ENCODE peak calls at places on chromosomes 11 and 22, in five cellular contexts. L is H54, M is stomach, W is K562, R is erythroblast. U is an unnamed sample.

GRCh38 chr22:27591060-27591459 is 210.5 kb downstream of the MN1 start:
- DNase-seq in M (no peak), W (no peak), L (no peak), R (no peak), U (no peak)

GRCh38 chr11:117807482-117808272 is 10.7 kb upstream of the DSCAML1 start:
- DNase-seq in M (peak; percentile 85), L (peak; percentile 51), W (peak; percentile 81), R (peak; percentile 48), U (peak; percentile 94)

GRCh38 chr11:44618561-44619425 is 53.3 kb downstream of the CD82 start:
- DNase-seq in L (no peak), W (no peak), R (no peak), M (peak; percentile 20), U (peak; percentile 44)

GRCh38 chr22:19522190-19522880 is 1.9 kb downstream of the CLDN5 start:
- DNase-seq in M (no peak), L (no peak), W (peak; percentile 64), R (no peak), U (peak; percentile 42)

GRCh38 chr11:123451183-123451907 is 21.3 kb downstream of the GRAMD1B start:
- DNase-seq in R (no peak), M (no peak), L (no peak), W (no peak), U (no peak)

GRCh38 chr22:39994046-39994565 is 648 bp upstream of the FAM83F start:
- DNase-seq in R (peak; percentile 96), L (no peak), M (no peak), W (peak; percentile 58), U (no peak)

GRCh38 chr22:35150163-35151107 is 84.5 kb downstream of the ISX start:
- DNase-seq in L (no peak), R (peak; percentile 53), W (peak; percentile 55), M (peak; percentile 50), U (peak; percentile 39)

GRCh38 chr11:69645801-69646492 is 5.0 kb downstream of the CCND1 start:
- DNase-seq in R (no peak), W (no peak), M (no peak), L (no peak), U (no peak)

GRCh38 chr11:115085461-115086220 is 407.3 kb downstream of the NXPE2 start:
- DNase-seq in R (no peak), L (no peak), M (no peak), W (no peak), U (no peak)

GRCh38 chr11:129951201-129951882 is 51.3 kb downstream of the PRDM10 start:
- DNase-seq in L (no peak), W (no peak), R (peak; percentile 10), M (no peak), U (no peak)

GRCh38 chr22:42800731-42801536 is 56.1 kb downstream of the ARFGAP3 start:
- DNase-seq in M (no peak), R (no peak), W (no peak), L (no peak), U (no peak)

DNA sequence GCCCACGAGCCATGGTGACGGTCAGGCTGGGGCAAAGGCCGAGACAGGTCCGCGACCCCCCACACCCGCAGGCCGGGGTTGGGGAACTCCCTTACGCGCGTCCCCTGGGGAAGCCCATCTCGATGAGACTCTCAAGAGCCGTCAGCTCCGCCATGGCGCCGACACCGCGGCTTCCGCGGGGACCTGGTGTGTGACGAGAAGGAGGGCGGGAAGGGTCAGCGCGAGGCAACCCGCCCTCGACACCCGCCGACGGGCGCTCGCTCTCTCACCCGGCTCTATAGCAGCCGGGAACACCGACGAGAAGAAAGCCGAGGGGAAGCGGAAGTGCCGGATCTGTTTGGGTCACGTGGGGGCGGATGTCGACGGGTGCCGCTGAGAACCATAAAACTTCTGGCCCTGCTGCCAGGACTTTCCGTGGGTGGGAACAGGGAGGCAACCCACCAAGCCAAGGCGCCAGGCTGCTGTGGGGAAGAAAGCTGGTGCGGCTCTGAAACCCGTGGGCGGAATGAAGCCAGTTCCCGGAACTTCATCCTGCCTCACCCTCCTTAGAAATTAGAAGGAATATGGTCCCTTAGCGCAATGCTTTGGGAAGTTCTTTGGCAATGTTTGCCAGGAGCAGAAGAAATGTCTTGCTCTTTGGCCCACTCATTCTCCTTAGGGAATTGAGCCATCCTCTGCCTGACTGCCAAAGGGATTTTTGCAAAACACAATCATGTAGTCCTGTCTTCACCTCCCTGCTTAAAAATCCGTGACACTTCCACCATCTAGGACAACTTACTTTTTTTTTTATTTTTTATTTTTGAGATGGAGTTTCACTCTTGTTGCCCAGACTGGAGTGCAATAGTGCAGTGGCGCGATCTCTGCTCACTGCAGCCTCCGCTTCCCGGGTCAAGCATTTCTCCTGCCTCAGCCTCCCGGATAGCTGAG is at the start of gene UBXN1:
- DNase-seq in W (peak; percentile 88), M (peak; percentile 89), R (peak; percentile 89), L (peak; percentile 80), U (peak; percentile 87)
- TF ChIP-seq POLR2A in W (peak; percentile 88), M (no peak), R (peak; percentile 88), L (peak; percentile 57), U (peak; percentile 80)

DNA sequence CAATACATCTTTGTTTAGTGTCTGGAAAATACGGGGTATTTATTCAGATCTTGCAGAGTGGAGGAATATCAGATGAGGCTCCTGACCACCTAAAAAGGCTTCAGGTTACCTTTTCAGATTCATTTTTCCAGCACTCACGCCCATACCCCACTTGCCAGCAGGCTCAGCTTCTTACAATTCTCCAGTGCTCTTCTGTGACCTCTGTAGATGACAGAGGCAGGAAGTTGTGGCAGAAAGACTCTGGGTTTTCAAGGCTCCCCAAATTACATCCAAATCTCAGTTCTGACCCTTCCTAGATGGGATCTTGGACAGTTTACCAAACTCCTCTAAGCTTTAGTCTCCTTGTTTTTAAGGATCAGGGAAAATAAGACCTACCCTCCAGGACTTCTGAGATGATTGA is 61.1 kb downstream of the SYTL2 start:
- DNase-seq in L (no peak), R (no peak), M (no peak), W (no peak), U (no peak)
- TF ChIP-seq POLR2A in L (no peak), R (no peak), M (no peak), W (no peak), U (no peak)

GRCh38 chr11:46533396-46534110 is 60.3 kb downstream of the AMBRA1 start:
- DNase-seq in L (no peak), R (no peak), M (no peak), W (no peak), U (no peak)
- TF ChIP-seq POLR2A in L (no peak), R (no peak), M (no peak), W (no peak), U (no peak)

GRCh38 chr11:8908099-8908498 is 2.9 kb upstream of the AKIP1 start:
- DNase-seq in R (no peak), W (no peak), M (no peak), L (no peak), U (no peak)

GRCh38 chr11:8913961-8914660 is 3.1 kb downstream of the AKIP1 start:
- DNase-seq in R (peak; percentile 59), M (no peak), L (no peak), W (peak; percentile 32), U (peak; percentile 32)

GRCh38 chr11:8910662-8911039 is 338 bp upstream of the AKIP1 start:
- DNase-seq in W (no peak), R (no peak), M (no peak), L (no peak), U (no peak)

GRCh38 chr11:8914661-8915018 is 3.7 kb downstream of the AKIP1 start:
- DNase-seq in W (no peak), R (no peak), L (no peak), M (no peak), U (no peak)

GRCh38 chr11:8911040-8911823 is at the start of gene AKIP1:
- DNase-seq in R (peak; percentile 91), L (peak; percentile 93), M (peak; percentile 94), W (peak; percentile 97), U (peak; percentile 95)
- TF ChIP-seq POLR2A in R (peak; percentile 62), L (peak; percentile 81), M (no peak), W (peak; percentile 80), U (no peak)

GRCh38 chr11:9568854-9569587 is 4.4 kb upstream of the WEE1 start:
- DNase-seq in W (no peak), R (peak; percentile 70), L (peak; percentile 38), M (peak; percentile 83), U (peak; percentile 77)
- TF ChIP-seq POLR2A in W (no peak), R (no peak), L (no peak), M (no peak), U (peak; percentile 64)

GRCh38 chr11:63840356-63841060 is 1.6 kb downstream of the MARK2 start:
- DNase-seq in L (no peak), M (no peak), W (no peak), R (peak; percentile 27), U (no peak)

GRCh38 chr11:63838150-63838681 is 694 bp upstream of the MARK2 start:
- DNase-seq in M (no peak), R (no peak), W (no peak), L (no peak), U (no peak)

GRCh38 chr11:63837719-63838118 is 1.2 kb upstream of the MARK2 start:
- DNase-seq in R (no peak), L (no peak), M (no peak), W (no peak), U (no peak)

GRCh38 chr11:63839508-63840355 is 822 bp downstream of the MARK2 start:
- DNase-seq in W (peak; percentile 58), M (peak; percentile 54), L (no peak), R (peak; percentile 62), U (peak; percentile 48)

DNA sequence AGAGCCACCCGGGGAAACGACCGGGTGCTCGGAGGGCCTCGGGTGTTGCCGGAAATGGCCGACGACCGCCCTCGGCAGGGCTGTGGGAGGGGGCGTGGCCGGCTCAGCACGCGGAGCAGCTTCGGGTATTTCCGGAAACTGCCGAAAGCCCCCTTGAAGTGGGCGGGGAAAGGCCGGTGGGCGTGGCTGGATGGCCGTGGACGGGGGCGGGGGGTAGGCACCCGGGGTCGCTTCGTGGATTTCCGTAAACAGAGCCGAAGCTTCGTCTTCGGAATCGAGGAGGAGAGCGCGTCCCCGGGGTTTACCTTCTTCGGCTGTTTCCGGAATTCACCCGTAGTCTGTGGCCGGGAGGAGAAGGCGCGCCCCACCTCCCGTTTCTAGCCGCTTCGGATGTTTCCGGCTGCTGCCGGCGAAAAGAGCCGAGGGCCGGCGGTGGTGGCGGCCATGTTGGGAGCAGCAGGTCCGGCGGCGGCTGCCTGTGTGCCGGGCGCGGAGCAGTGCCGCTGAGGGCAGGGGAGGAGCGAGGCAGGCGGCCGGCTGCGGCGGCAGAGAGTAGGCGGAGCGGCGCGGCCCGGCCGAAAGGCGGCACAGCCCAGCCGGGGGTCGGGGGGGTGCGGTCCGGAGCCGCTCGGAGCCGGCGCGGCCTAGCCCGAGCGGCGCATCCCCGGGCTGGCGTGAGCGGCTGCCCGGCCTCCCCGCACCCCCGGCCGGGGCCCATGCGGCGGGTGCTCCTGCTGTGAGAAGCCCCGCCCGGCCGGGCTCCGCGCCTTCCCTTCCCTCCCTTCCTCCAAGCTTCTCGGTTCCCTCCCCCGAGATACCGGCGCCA is at the start of gene MARK2:
- DNase-seq in L (peak; percentile 78), W (peak; percentile 98), R (peak; percentile 98), M (peak; percentile 99), U (peak; percentile 99)
- TF ChIP-seq POLR2A in L (peak; percentile 90), W (peak; percentile 62), R (peak; percentile 61), M (no peak), U (peak; percentile 46)

U was measured in Peyer's patch.